ENCODE peak calls at places on chromosome 19, in five cellular contexts. X is thoracic aorta, C is Peyer's patch, V is sigmoid colon, U is progenitor cell of endocrine pancreas. Z is an unnamed sample.

GRCh38 chr19:34687348-34687747 is 9.9 kb downstream of the ZNF302 start:
- DNase-seq in C (no peak), X (no peak), U (no peak), V (no peak), Z (no peak)

GRCh38 chr19:7211191-7211988 is 82.8 kb downstream of the INSR start:
- DNase-seq in X (no peak), C (no peak), V (no peak), U (peak), Z (no peak)

GRCh38 chr19:2013683-2013961 is 1.9 kb downstream of the BTBD2 start:
- DNase-seq in X (no peak), C (no peak), V (no peak), U (no peak), Z (no peak)

GRCh38 chr19:22595918-22596341 is 38.2 kb upstream of the ZNF492 start:
- DNase-seq in U (no peak), X (no peak), V (no peak), C (no peak), Z (no peak)

GRCh38 chr19:49064768-49065611 is at the start of gene NTF4:
- DNase-seq in U (peak), V (no peak), X (no peak), C (no peak), Z (peak)

GRCh38 chr19:36136975-36137686 is 2.7 kb upstream of the CAPNS1 start:
- DNase-seq in C (no peak), V (peak), X (peak), U (no peak), Z (no peak)

GRCh38 chr19:45249261-45250033 is 1.6 kb upstream of the MARK4 start:
- DNase-seq in X (no peak), V (no peak), C (no peak), U (no peak), Z (no peak)

GRCh38 chr19:39308531-39309304 is 11.9 kb downstream of the LRFN1 start:
- DNase-seq in C (no peak), X (no peak), U (no peak), V (peak), Z (no peak)

GRCh38 chr19:925912-926594 is at the start of gene ARID3A:
- DNase-seq in C (peak), U (no peak), X (no peak), V (peak), Z (peak)

GRCh38 chr19:5480427-5480836 is 25.2 kb downstream of the ZNRF4 start:
- DNase-seq in U (no peak), X (no peak), C (no peak), V (no peak), Z (peak)

GRCh38 chr19:45815501-45816216 is 551 bp upstream of the RSPH6A start:
- DNase-seq in X (no peak), C (no peak), U (peak), V (no peak), Z (peak)

GRCh38 chr19:1066251-1066747 is 668 bp upstream of the ARHGAP45 start:
- DNase-seq in U (no peak), X (no peak), C (no peak), V (no peak), Z (no peak)

GRCh38 chr19:48940902-48941301 is 7.4 kb downstream of the DHDH start:
- DNase-seq in C (no peak), X (no peak), V (no peak), U (no peak), Z (no peak)

GRCh38 chr19:45779231-45780145 is 2.8 kb downstream of the DMPK start:
- DNase-seq in V (peak), U (peak), X (peak), C (peak), Z (peak)

GRCh38 chr19:13382633-13382938 is 123.7 kb downstream of the CACNA1A start:
- DNase-seq in C (no peak), V (no peak), U (no peak), X (no peak), Z (no peak)

GRCh38 chr19:45450042-45450380 is 17.8 kb upstream of the FOSB start:
- DNase-seq in C (no peak), V (no peak), X (no peak), U (no peak), Z (no peak)

GRCh38 chr19:17679526-17680234 is 8.5 kb downstream of the UNC13A start:
- DNase-seq in V (no peak), U (no peak), X (no peak), C (no peak), Z (no peak)

GRCh38 chr19:49913720-49914119 is 15.3 kb upstream of the ATF5 start:
- DNase-seq in U (no peak), X (no peak), V (no peak), C (no peak), Z (no peak)

GRCh38 chr19:15455996-15456395 is 6.2 kb upstream of the WIZ start:
- DNase-seq in V (no peak), X (no peak), C (no peak), U (no peak), Z (no peak)

GRCh38 chr19:40157059-40157458 is 34.2 kb upstream of the MAP3K10 start:
- DNase-seq in V (no peak), U (no peak), C (no peak), X (no peak), Z (no peak)

GRCh38 chr19:49761625-49762311 is 1.3 kb downstream of the TSKS start:
- DNase-seq in C (no peak), U (no peak), X (no peak), V (no peak), Z (no peak)

GRCh38 chr19:49637865-49638350 is 2.0 kb downstream of the RRAS start:
- DNase-seq in V (peak), X (peak), U (no peak), C (no peak), Z (no peak)

GRCh38 chr19:35901055-35901644 is 810 bp upstream of the NFKBID start:
- DNase-seq in C (no peak), X (no peak), V (no peak), U (no peak), Z (no peak)

GRCh38 chr19:46812898-46813569 is 24.6 kb upstream of the SLC1A5 start:
- DNase-seq in U (no peak), X (no peak), V (no peak), C (no peak), Z (no peak)

GRCh38 chr19:36041831-36042230 is 9.2 kb upstream of the CLIP3 start:
- DNase-seq in V (no peak), X (no peak), C (no peak), U (no peak), Z (no peak)

GRCh38 chr19:31718898-31719297 is 369.7 kb upstream of the TSHZ3 start:
- DNase-seq in U (no peak), C (no peak), V (no peak), X (no peak), Z (no peak)
- TF ChIP-seq CTCF in U (no peak), C (no peak), V (no peak), X (no peak), Z (no peak)

GRCh38 chr19:27774827-27775226 is 1438.1 kb downstream of the UQCRFS1 start:
- DNase-seq in C (no peak), X (no peak), U (no peak), V (no peak), Z (no peak)
- TF ChIP-seq CTCF in C (no peak), X (no peak), U (no peak), V (no peak), Z (no peak)

GRCh38 chr19:4215807-4216206 is 13.5 kb upstream of the EBI3 start:
- DNase-seq in U (no peak), X (no peak), V (no peak), C (no peak), Z (no peak)
- TF ChIP-seq CTCF in U (no peak), X (no peak), V (no peak), C (no peak), Z (no peak)

GRCh38 chr19:51016798-51017683 is 2.5 kb downstream of the KLK10 start:
- DNase-seq in U (peak), C (no peak), X (no peak), V (no peak), Z (peak)
- TF ChIP-seq CTCF in U (peak), C (peak), X (peak), V (peak), Z (peak)